ENCODE peak calls at places on chromosomes 5 and 9, in nine cellular contexts. S is GM10248; N is HS-27A; A is activated effector memory CD4-positive, alpha-beta T cell treated with anti-CD3 and anti-CD28 coated beads, Interleukin-2, amount 50 U/mL, for 16 hours; D is CD8-positive, alpha-beta memory T cell; J is LHCN-M2; P is AG08396; E is Kasumi-1; M is Daoy. V is an unnamed sample.

GRCh38 chr5:149853019-149853648 is 91.5 kb downstream of the PDE6A start:
- DNase-seq in N (no peak), M (peak; percentile 67), S (peak; percentile 71), J (peak; percentile 84), A (peak; percentile 76), D (peak; percentile 9), P (peak; percentile 75), E (peak; percentile 11), V (peak; percentile 82)

GRCh38 chr9:14344846-14345585 is 31.1 kb upstream of the NFIB start:
- DNase-seq in D (no peak), A (no peak), S (no peak), M (no peak), E (no peak), P (no peak), J (no peak), N (no peak), V (no peak)

GRCh38 chr5:94968507-94969095 is 316.3 kb downstream of the MCTP1 start:
- DNase-seq in S (peak; percentile 34), N (no peak), J (peak; percentile 76), A (no peak), E (peak; percentile 94), D (no peak), P (peak; percentile 23), M (peak; percentile 45), V (no peak)

GRCh38 chr9:70911791-70912190 is 209.6 kb downstream of the TRPM3 start:
- DNase-seq in A (no peak), E (no peak), S (no peak), P (no peak), J (no peak), M (no peak), D (no peak), N (no peak), V (no peak)

GRCh38 chr9:33884856-33885701 is 68.1 kb downstream of the UBE2R2 start:
- DNase-seq in D (no peak), J (peak; percentile 18), P (no peak), S (no peak), M (peak; percentile 27), E (no peak), A (no peak), N (peak; percentile 9), V (no peak)

GRCh38 chr5:52743970-52744369 is 43.7 kb upstream of the ITGA1 start:
- DNase-seq in S (no peak), N (no peak), A (peak; percentile 66), J (peak; percentile 55), M (no peak), D (peak; percentile 2), E (peak; percentile 44), P (peak; percentile 15), V (no peak)

GRCh38 chr5:164298165-164298564 is 792.7 kb downstream of the MAT2B start:
- DNase-seq in N (no peak), D (no peak), S (no peak), A (no peak), P (no peak), E (no peak), M (no peak), J (no peak), V (no peak)

GRCh38 chr5:158881076-158881880 is 218.4 kb downstream of the EBF1 start:
- DNase-seq in A (no peak), D (no peak), M (no peak), J (no peak), N (no peak), S (no peak), E (no peak), P (no peak), V (no peak)

GRCh38 chr9:23733495-23734078 is 92.5 kb downstream of the ELAVL2 start:
- DNase-seq in N (no peak), D (no peak), A (no peak), E (no peak), P (no peak), S (no peak), J (no peak), M (no peak), V (no peak)

GRCh38 chr9:37156781-37157356 is 36.5 kb downstream of the ZCCHC7 start:
- DNase-seq in J (peak; percentile 77), E (no peak), P (no peak), A (no peak), D (no peak), M (peak; percentile 37), N (no peak), S (no peak), V (no peak)

GRCh38 chr9:2576631-2577030 is 45.0 kb upstream of the VLDLR start:
- DNase-seq in P (no peak), E (no peak), S (no peak), A (no peak), M (no peak), J (no peak), D (no peak), N (no peak), V (no peak)

GRCh38 chr5:149860801-149861322 is 83.7 kb downstream of the PDE6A start:
- DNase-seq in N (no peak), E (no peak), D (peak; percentile 8), M (peak; percentile 84), P (no peak), J (no peak), S (peak; percentile 66), A (no peak), V (no peak)

GRCh38 chr5:979100-979817 is 29.3 kb upstream of the NKD2 start:
- DNase-seq in N (no peak), A (no peak), S (no peak), M (no peak), E (no peak), D (no peak), P (no peak), J (no peak), V (no peak)

GRCh38 chr9:73118297-73118696 is 33.4 kb upstream of the ANXA1 start:
- DNase-seq in M (peak; percentile 44), S (no peak), P (no peak), A (no peak), E (no peak), J (no peak), D (no peak), N (no peak), V (no peak)

GRCh38 chr9:97078362-97078761 is 39.4 kb upstream of the CTSV start:
- DNase-seq in P (no peak), M (no peak), D (no peak), N (no peak), S (no peak), E (no peak), A (no peak), J (no peak), V (no peak)

GRCh38 chr5:38780950-38781349 is 64.9 kb upstream of the OSMR start:
- DNase-seq in A (no peak), S (no peak), J (peak; percentile 73), P (no peak), N (peak; percentile 77), D (no peak), E (no peak), M (peak; percentile 62), V (peak; percentile 61)